ENCODE peak calls at places on chromosomes 2 and 18, in ten cellular contexts. Y, U, H, F, P, K, Q, B, G and I are unnamed samples.

GRCh38 chr18:64311859-64312258 is 163.0 kb upstream of the LINC00305 start:
- DNase-seq in Y (no peak), U (no peak), H (no peak), F (no peak), P (no peak), K (no peak), Q (no peak), B (no peak), G (no peak), I (no peak)

GRCh38 chr2:160132761-160133160 is 67.3 kb downstream of the ITGB6 start:
- DNase-seq in Y (peak), U (no peak), H (no peak), F (no peak), P (no peak), K (no peak), Q (no peak), B (no peak), G (no peak), I (no peak)

GRCh38 chr2:220220009-220220408 is 592.6 kb downstream of the SLC4A3 start:
- DNase-seq in Y (no peak), U (no peak), H (no peak), F (no peak), P (no peak), K (no peak), Q (no peak), B (no peak), G (no peak), I (no peak)

GRCh38 chr2:126220336-126220735 is 435.6 kb upstream of the GYPC start:
- DNase-seq in Y (no peak), U (no peak), H (no peak), F (no peak), P (peak), K (no peak), Q (no peak), B (peak), G (no peak), I (no peak)

GRCh38 chr18:24491882-24492281 is 31.4 kb downstream of the HRH4 start:
- DNase-seq in Y (no peak), U (no peak), H (peak), F (peak), P (no peak), K (no peak), Q (no peak), B (no peak), G (no peak), I (peak)

GRCh38 chr2:33395660-33396249 is 80.7 kb upstream of the RASGRP3 start:
- DNase-seq in Y (peak), U (peak), H (no peak), F (peak), P (peak), K (peak), Q (peak), B (peak), G (no peak), I (no peak)

GRCh38 chr2:241001413-241002274 is 3.2 kb downstream of the SNED1 start:
- DNase-seq in Y (no peak), U (no peak), H (no peak), F (no peak), P (no peak), K (no peak), Q (no peak), B (no peak), G (peak), I (peak)

GRCh38 chr2:158686166-158686792 is 108.8 kb upstream of the DAPL1 start:
- DNase-seq in Y (peak), U (no peak), H (no peak), F (no peak), P (peak), K (peak), Q (no peak), B (peak), G (no peak), I (no peak)

GRCh38 chr18:61556316-61556715 is 223.1 kb downstream of the CDH20 start:
- DNase-seq in Y (no peak), U (no peak), H (no peak), F (no peak), P (no peak), K (no peak), Q (no peak), B (no peak), G (no peak), I (no peak)

GRCh38 chr2:24893934-24894333 is 26.1 kb downstream of the ADCY3 start:
- DNase-seq in Y (no peak), U (no peak), H (no peak), F (no peak), P (peak), K (no peak), Q (no peak), B (peak), G (no peak), I (no peak)

GRCh38 chr2:129619471-129619870 is 360.0 kb upstream of the RAB6C start:
- DNase-seq in Y (no peak), U (no peak), H (no peak), F (no peak), P (no peak), K (no peak), Q (no peak), B (no peak), G (no peak), I (no peak)

GRCh38 chr2:46518848-46519247 is 39.5 kb downstream of the TMEM247 start:
- DNase-seq in Y (no peak), U (no peak), H (no peak), F (no peak), P (no peak), K (peak), Q (no peak), B (no peak), G (no peak), I (no peak)

GRCh38 chr2:8685697-8686358 is 4.0 kb downstream of the ID2 start:
- DNase-seq in Y (peak), U (peak), H (no peak), F (peak), P (no peak), K (peak), Q (peak), B (no peak), G (peak), I (peak)

GRCh38 chr2:127654838-127655175 is 8.9 kb downstream of the GPR17 start:
- DNase-seq in Y (no peak), U (no peak), H (no peak), F (no peak), P (no peak), K (no peak), Q (no peak), B (no peak), G (no peak), I (no peak)

GRCh38 chr18:26763745-26764144 is 101.8 kb downstream of the AQP4 start:
- DNase-seq in Y (no peak), U (no peak), H (no peak), F (no peak), P (no peak), K (no peak), Q (no peak), B (no peak), G (no peak), I (no peak)

GRCh38 chr2:101479328-101479727 is 4.4 kb upstream of the RFX8 start:
- DNase-seq in Y (no peak), U (no peak), H (no peak), F (no peak), P (no peak), K (no peak), Q (no peak), B (no peak), G (no peak), I (no peak)

GRCh38 chr18:32929213-32929612 is 156.4 kb upstream of the KLHL14 start:
- DNase-seq in Y (no peak), U (no peak), H (no peak), F (no peak), P (no peak), K (no peak), Q (no peak), B (no peak), G (no peak), I (no peak)

GRCh38 chr18:32934201-32934600 is 161.4 kb upstream of the KLHL14 start:
- DNase-seq in Y (no peak), U (no peak), H (no peak), F (no peak), P (no peak), K (no peak), Q (no peak), B (no peak), G (no peak), I (no peak)

DNA sequence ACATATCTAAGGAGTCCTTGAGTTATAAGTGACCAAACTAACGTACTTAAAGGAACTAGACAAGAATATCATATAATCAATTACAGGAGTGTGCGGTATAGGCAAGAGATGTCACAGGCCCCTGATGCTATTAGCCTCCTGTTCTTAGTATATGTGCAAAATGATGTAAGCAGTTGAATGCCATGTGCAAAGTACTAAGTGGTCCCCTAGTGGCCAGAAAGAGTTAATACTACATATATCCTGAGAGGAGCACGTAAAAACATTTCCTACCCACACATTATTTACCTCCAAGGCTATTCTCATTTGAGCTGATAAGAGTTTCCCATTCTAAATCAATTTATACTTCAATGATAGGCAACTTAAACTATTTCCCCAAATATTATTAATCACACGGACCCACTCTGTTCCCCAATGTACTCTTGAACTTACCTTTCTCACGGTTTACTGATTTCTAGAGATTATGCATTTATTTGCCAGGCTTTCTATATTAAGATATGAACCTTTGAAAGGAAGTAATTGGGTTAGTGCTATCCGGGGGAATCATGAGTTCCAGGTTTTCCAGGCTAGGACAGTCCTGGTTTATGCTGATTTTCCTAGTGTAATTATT is 158.0 kb upstream of the KLHL14 start:
- DNase-seq in Y (peak), U (no peak), H (no peak), F (peak), P (peak), K (no peak), Q (peak), B (peak), G (no peak), I (no peak)
- TF ChIP-seq CTCF in Y (peak), U (no peak), H (peak), F (peak), P (peak), K (peak), Q (peak), B (peak), G (peak), I (no peak)

GRCh38 chr2:70889716-70890037 is 46.0 kb upstream of the ATP6V1B1 start:
- DNase-seq in Y (no peak), U (no peak), H (no peak), F (no peak), P (no peak), K (no peak), Q (no peak), B (no peak), G (no peak), I (no peak)

GRCh38 chr2:70890469-70891065 is 45.1 kb upstream of the ATP6V1B1 start:
- DNase-seq in Y (no peak), U (no peak), H (no peak), F (no peak), P (peak), K (no peak), Q (no peak), B (no peak), G (no peak), I (no peak)

GRCh38 chr2:70887550-70888229 is 48.0 kb upstream of the ATP6V1B1 start:
- DNase-seq in Y (no peak), U (no peak), H (no peak), F (no peak), P (no peak), K (peak), Q (no peak), B (no peak), G (no peak), I (peak)

GRCh38 chr2:70888389-70888924 is 47.2 kb upstream of the ATP6V1B1 start:
- DNase-seq in Y (no peak), U (no peak), H (no peak), F (no peak), P (no peak), K (no peak), Q (no peak), B (no peak), G (no peak), I (peak)

GRCh38 chr2:70888925-70889715 is 46.6 kb upstream of the ATP6V1B1 start:
- DNase-seq in Y (no peak), U (no peak), H (no peak), F (no peak), P (no peak), K (no peak), Q (no peak), B (no peak), G (no peak), I (peak)
- TF ChIP-seq CTCF in Y (no peak), U (no peak), H (no peak), F (no peak), P (no peak), K (peak), Q (no peak), B (no peak), G (no peak), I (no peak)

GRCh38 chr2:3007135-3007534 is 370.5 kb downstream of the EIPR1 start:
- DNase-seq in Y (no peak), U (no peak), H (no peak), F (no peak), P (no peak), K (no peak), Q (no peak), B (no peak), G (no peak), I (no peak)

GRCh38 chr2:3000968-3001367 is 376.6 kb downstream of the EIPR1 start:
- DNase-seq in Y (no peak), U (no peak), H (no peak), F (no peak), P (no peak), K (no peak), Q (no peak), B (no peak), G (no peak), I (no peak)

GRCh38 chr2:3005859-3006258 is 371.8 kb downstream of the EIPR1 start:
- DNase-seq in Y (no peak), U (no peak), H (no peak), F (no peak), P (no peak), K (no peak), Q (no peak), B (no peak), G (no peak), I (no peak)

GRCh38 chr2:3001595-3002184 is 375.9 kb downstream of the EIPR1 start:
- DNase-seq in Y (no peak), U (no peak), H (no peak), F (no peak), P (no peak), K (no peak), Q (peak), B (peak), G (no peak), I (no peak)
- TF ChIP-seq CTCF in Y (no peak), U (no peak), H (peak), F (no peak), P (peak), K (peak), Q (peak), B (peak), G (no peak), I (no peak)

DNA sequence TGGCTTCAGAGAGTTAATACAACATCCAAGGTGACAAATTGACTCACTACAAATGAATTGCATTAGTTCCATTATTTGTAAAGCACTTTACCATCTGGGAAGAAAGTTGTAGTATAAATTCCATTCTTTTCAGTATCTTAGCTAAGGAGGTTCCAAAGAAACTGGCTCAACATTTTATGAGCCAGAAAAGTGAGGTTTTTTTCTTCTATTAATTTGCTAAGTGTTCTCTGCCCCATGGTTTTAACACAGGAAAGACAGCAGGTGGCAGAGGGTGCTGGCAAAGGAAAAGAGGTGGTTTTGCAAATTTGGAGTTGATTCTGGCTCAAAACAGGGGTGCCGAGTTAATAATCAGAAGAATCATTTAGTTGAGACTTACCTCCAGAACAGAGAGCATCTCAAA is 410.1 kb downstream of the MTX2 start:
- DNase-seq in Y (no peak), U (no peak), H (no peak), F (no peak), P (no peak), K (no peak), Q (no peak), B (no peak), G (no peak), I (no peak)
- TF ChIP-seq CTCF in Y (no peak), U (no peak), H (peak), F (no peak), P (peak), K (no peak), Q (no peak), B (no peak), G (no peak), I (no peak)

GRCh38 chr18:56702946-56703345 is 51.8 kb downstream of the WDR7 start:
- DNase-seq in Y (peak), U (no peak), H (no peak), F (peak), P (peak), K (no peak), Q (peak), B (peak), G (no peak), I (no peak)
- TF ChIP-seq CTCF in Y (peak), U (peak), H (peak), F (peak), P (peak), K (peak), Q (peak), B (peak), G (peak), I (peak)

GRCh38 chr2:209834767-209835166 is 63.1 kb downstream of the UNC80 start:
- DNase-seq in Y (no peak), U (no peak), H (no peak), F (no peak), P (no peak), K (no peak), Q (no peak), B (no peak), G (no peak), I (no peak)
- TF ChIP-seq CTCF in Y (no peak), U (no peak), H (no peak), F (no peak), P (no peak), K (no peak), Q (no peak), B (no peak), G (no peak), I (no peak)